ENCODE peak calls at places on chromosomes 3 and 15, in seven cellular contexts. S is thoracic aorta; J is gastrocnemius medialis; R is CD8-positive, alpha-beta T cell; I is A673; U is IMR-90; M is hepatocyte. C is an unnamed sample.

GRCh38 chr3:36992806-36993325 is at the start of gene EPM2AIP1:
- DNase-seq in S (no peak), J (no peak), R (no peak), I (peak; percentile 100), U (no peak), M (peak; percentile 100), C (peak; percentile 5)

GRCh38 chr3:151816091-151816604 is 2.2 kb downstream of the AADAC start:
- DNase-seq in S (no peak), J (no peak), R (no peak), I (peak; percentile 31), U (peak; percentile 87), M (peak; percentile 71), C (no peak)

GRCh38 chr15:76155742-76156141 is 96.0 kb downstream of the TMEM266 start:
- DNase-seq in S (no peak), J (no peak), R (no peak), I (peak; percentile 19), U (peak; percentile 17), M (no peak), C (no peak)

GRCh38 chr3:151101270-151101954 is 15.9 kb downstream of the MED12L start:
- DNase-seq in S (no peak), J (no peak), R (no peak), I (no peak), U (no peak), M (peak; percentile 8), C (no peak)

GRCh38 chr3:126355777-126356372 is 1.3 kb downstream of the KLF15 start:
- DNase-seq in S (peak; percentile 93), J (peak; percentile 100), R (no peak), I (peak; percentile 29), U (peak; percentile 52), M (peak; percentile 93), C (peak; percentile 73)

GRCh38 chr15:59172289-59172901 is 34.2 kb upstream of the LDHAL6B start:
- DNase-seq in S (no peak), J (no peak), R (no peak), I (no peak), U (no peak), M (no peak), C (no peak)

GRCh38 chr3:171443211-171443957 is 16.8 kb downstream of the TNIK start:
- DNase-seq in S (no peak), J (no peak), R (no peak), I (no peak), U (peak; percentile 42), M (no peak), C (no peak)

GRCh38 chr3:52038227-52038626 is 18.1 kb downstream of the DUSP7 start:
- DNase-seq in S (no peak), J (no peak), R (no peak), I (no peak), U (no peak), M (no peak), C (no peak)

GRCh38 chr3:127013758-127014535 is 31.0 kb downstream of the PLXNA1 start:
- DNase-seq in S (no peak), J (no peak), R (no peak), I (no peak), U (no peak), M (no peak), C (no peak)

GRCh38 chr15:83016906-83017305 is 5.5 kb upstream of the C15orf40 start:
- DNase-seq in S (no peak), J (no peak), R (no peak), I (no peak), U (no peak), M (no peak), C (no peak)

GRCh38 chr3:44954962-44955361 is 21.0 kb downstream of the ZDHHC3 start:
- DNase-seq in S (no peak), J (peak; percentile 68), R (no peak), I (no peak), U (peak; percentile 70), M (peak; percentile 29), C (no peak)

GRCh38 chr15:78454992-78455391 is 17.0 kb downstream of the IREB2 start:
- DNase-seq in S (no peak), J (no peak), R (no peak), I (no peak), U (no peak), M (no peak), C (no peak)

GRCh38 chr3:14460342-14461005 is 58.1 kb downstream of the SLC6A6 start:
- DNase-seq in S (no peak), J (peak; percentile 80), R (no peak), I (no peak), U (peak; percentile 93), M (no peak), C (no peak)

GRCh38 chr15:52789601-52790165 is 453 bp downstream of the ONECUT1 start:
- DNase-seq in S (no peak), J (no peak), R (no peak), I (no peak), U (peak; percentile 10), M (no peak), C (no peak)

DNA sequence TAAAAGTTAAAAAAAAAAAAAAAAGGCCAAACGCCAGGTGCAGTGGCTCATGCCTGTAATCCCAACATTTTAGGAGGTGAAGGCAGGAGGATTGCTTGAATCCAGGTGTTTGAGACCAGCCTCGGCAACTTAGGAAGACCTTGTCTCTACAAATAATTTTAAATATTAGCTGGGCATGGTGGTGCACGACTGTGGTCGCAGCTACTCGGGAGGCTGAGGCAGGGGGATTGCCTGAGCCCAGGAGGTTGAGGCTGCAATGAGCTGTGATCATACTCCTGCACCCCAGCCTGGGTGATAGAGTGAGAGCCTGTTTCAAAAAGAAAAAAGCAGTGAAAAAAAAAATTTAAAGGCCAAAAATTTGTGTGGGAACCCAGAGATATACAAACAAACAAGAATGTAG is 2.7 kb upstream of the DLEC1 start:
- DNase-seq in S (no peak), J (no peak), R (no peak), I (no peak), U (no peak), M (no peak), C (no peak)
- H3K27ac ChIP-seq in S (no peak overlapping the region), J (no peak overlapping the region), R (no peak overlapping the region), I (no peak overlapping the region), U (no peak overlapping the region), M (no peak overlapping the region), C (no peak overlapping the region)

GRCh38 chr15:42059661-42060476 is 34.5 kb downstream of the PLA2G4D start:
- DNase-seq in S (no peak), J (no peak), R (peak; percentile 48), I (peak; percentile 72), U (peak; percentile 21), M (peak; percentile 69), C (no peak)

GRCh38 chr15:42058791-42059190 is 35.6 kb downstream of the PLA2G4D start:
- DNase-seq in S (no peak), J (no peak), R (no peak), I (no peak), U (no peak), M (no peak), C (no peak)

GRCh38 chr15:42060477-42060763 is 33.9 kb downstream of the PLA2G4D start:
- DNase-seq in S (no peak), J (no peak), R (no peak), I (no peak), U (no peak), M (no peak), C (no peak)

GRCh38 chr15:42056934-42057743 is 36.3 kb upstream of the PLA2G4E start:
- DNase-seq in S (peak; percentile 33), J (peak; percentile 80), R (no peak), I (peak; percentile 86), U (peak; percentile 62), M (peak; percentile 91), C (peak; percentile 64)

DNA sequence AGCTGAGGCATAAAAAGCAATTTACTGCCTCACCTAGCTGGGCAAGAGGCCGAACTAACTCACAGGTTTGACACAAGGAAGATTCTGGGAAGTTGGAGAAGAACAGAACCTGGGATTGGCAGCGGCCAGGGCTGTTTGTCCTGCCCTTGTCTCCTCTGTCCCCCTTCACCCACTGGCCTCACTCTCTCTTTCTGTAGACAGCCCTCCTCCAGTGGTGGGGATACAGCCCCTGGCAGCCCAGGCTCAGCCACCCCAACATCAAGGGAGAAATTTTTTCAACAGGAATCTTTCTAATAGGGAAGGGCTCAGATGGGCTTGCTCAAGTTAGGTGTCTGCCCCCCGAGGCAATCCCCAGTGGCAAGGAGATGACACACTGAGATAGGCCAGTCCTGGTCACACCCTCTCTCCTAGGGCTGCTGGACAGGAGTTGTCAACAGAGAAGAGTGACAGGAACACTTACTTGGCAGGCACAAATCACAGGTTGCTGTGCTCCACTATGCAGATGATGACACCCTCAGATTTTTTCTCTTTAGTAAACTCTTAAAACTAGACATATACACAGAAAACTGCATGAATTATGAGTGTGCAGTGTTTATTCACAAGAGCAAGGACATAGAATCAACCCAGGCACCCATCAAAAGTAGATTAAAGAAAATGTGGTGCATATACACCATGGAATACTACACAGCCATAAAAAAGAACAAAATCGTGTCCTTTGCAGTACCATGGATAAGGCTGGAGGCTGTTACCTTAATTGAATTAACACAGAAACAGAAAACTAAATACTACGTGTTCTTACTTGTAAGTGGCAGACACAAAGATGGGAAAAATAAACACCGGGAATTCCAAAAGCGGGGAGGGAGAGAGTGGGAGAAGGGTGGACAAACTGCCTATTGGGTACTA is 36.4 kb downstream of the PLA2G4D start:
- DNase-seq in S (no peak), J (no peak), R (no peak), I (no peak), U (no peak), M (no peak), C (no peak)
- H3K27ac ChIP-seq in S (no peak overlapping the region), J (no peak overlapping the region), R (no peak overlapping the region), I (no peak overlapping the region), U (no peak overlapping the region), M (peak overlapping the region; percentile 88), C (no peak overlapping the region)

DNA sequence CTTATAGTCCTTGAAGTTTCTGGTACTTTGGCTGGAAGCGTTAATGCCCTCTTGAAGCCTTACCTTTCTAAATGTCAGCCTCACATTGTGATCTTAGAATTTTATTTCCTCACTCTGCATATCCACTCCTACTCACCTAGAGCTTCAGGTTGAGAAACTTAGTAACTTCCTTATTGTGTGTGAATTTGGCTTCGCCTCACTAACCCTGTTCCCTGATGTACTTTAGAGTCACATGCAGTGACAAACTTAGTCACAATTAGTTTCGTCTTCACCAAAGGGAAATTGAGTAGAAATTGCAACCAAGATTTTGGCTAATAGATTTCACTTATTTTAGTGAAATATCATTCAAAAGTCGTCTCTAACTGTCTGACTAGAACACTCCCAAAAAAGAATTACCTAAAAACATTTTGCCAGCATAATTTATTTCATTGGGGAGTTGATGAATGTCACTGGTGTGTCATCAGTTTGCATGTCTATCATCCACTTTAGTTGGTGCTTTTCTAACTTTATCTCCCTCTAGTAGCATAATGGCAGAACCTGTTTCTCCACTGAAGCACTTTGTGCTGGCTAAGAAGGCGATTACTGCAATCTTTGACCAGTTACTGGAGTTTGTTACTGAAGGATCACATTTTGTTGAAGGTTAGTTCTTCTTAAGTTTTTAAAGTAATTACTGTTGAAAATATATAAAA is 960 bp downstream of the MFN1 start:
- DNase-seq in S (no peak), J (no peak), R (no peak), I (peak; percentile 2), U (no peak), M (peak; percentile 18), C (no peak)
- H3K27ac ChIP-seq in S (peak overlapping the region; percentile 78), J (peak overlapping the region; percentile 89), R (peak overlapping the region; percentile 68), I (peak overlapping the region; percentile 77), U (no peak overlapping the region), M (peak overlapping the region; percentile 77), C (no peak overlapping the region)

GRCh38 chr15:99956022-99956775 is 223.0 kb upstream of the LYSMD4 start:
- DNase-seq in S (no peak), J (no peak), R (no peak), I (no peak), U (no peak), M (no peak), C (no peak)
- H3K27ac ChIP-seq in S (no peak overlapping the region), J (no peak overlapping the region), R (no peak overlapping the region), I (no peak overlapping the region), U (no peak overlapping the region), M (no peak overlapping the region), C (no peak overlapping the region)